ENCODE peak calls at places on chromosomes 16 and 17, in eight cellular contexts. One of them, this sample, is unnamed.

GRCh38 chr17:55172612-55173011 is 92.1 kb upstream of the HLF start:
- DNase-seq in stimulated activated CD4-positive, alpha-beta T cell treated with anti-CD3 and anti-CD28 coated beads, TNF-alpha, amount 100 ng/mL, for 24 hours: no peak
- DNase-seq in stimulated activated CD8-positive, alpha-beta memory T cell treated with anti-CD3 and anti-CD28 coated beads, Interleukin-7, amount 100 ng/mL, for 4 hours: no peak
- DNase-seq in fibroblast of pulmonary artery: no peak
- DNase-seq in HS-5: no peak
- DNase-seq in colonic mucosa: no peak
- DNase-seq in anterior cingulate cortex: no peak
- DNase-seq in activated T-cell treated with anti-CD3 and anti-CD28 coated beads, Interleukin-2, amount 50 U/mL, for 72 hours: no peak
- DNase-seq in this sample: no peak

GRCh38 chr17:34570491-34570890 is 8.9 kb upstream of the TMEM132E start:
- DNase-seq in stimulated activated CD4-positive, alpha-beta T cell treated with anti-CD3 and anti-CD28 coated beads, TNF-alpha, amount 100 ng/mL, for 24 hours: no peak
- DNase-seq in stimulated activated CD8-positive, alpha-beta memory T cell treated with anti-CD3 and anti-CD28 coated beads, Interleukin-7, amount 100 ng/mL, for 4 hours: no peak
- DNase-seq in fibroblast of pulmonary artery: no peak
- DNase-seq in HS-5: no peak
- DNase-seq in colonic mucosa: no peak
- DNase-seq in anterior cingulate cortex: no peak
- DNase-seq in activated T-cell treated with anti-CD3 and anti-CD28 coated beads, Interleukin-2, amount 50 U/mL, for 72 hours: no peak
- DNase-seq in this sample: no peak

GRCh38 chr16:2768403-2769089 is 8.5 kb downstream of the ELOB start:
- DNase-seq in stimulated activated CD4-positive, alpha-beta T cell treated with anti-CD3 and anti-CD28 coated beads, TNF-alpha, amount 100 ng/mL, for 24 hours: no peak
- DNase-seq in stimulated activated CD8-positive, alpha-beta memory T cell treated with anti-CD3 and anti-CD28 coated beads, Interleukin-7, amount 100 ng/mL, for 4 hours: no peak
- DNase-seq in fibroblast of pulmonary artery: no peak
- DNase-seq in HS-5: no peak
- DNase-seq in colonic mucosa: no peak
- DNase-seq in anterior cingulate cortex: no peak
- DNase-seq in activated T-cell treated with anti-CD3 and anti-CD28 coated beads, Interleukin-2, amount 50 U/mL, for 72 hours: no peak
- DNase-seq in this sample: no peak

GRCh38 chr17:65173284-65173793 is 36.2 kb downstream of the RGS9 start:
- DNase-seq in stimulated activated CD4-positive, alpha-beta T cell treated with anti-CD3 and anti-CD28 coated beads, TNF-alpha, amount 100 ng/mL, for 24 hours: peak; percentile 17
- DNase-seq in stimulated activated CD8-positive, alpha-beta memory T cell treated with anti-CD3 and anti-CD28 coated beads, Interleukin-7, amount 100 ng/mL, for 4 hours: peak; percentile 42
- DNase-seq in fibroblast of pulmonary artery: peak; percentile 88
- DNase-seq in HS-5: no peak
- DNase-seq in colonic mucosa: peak; percentile 39
- DNase-seq in anterior cingulate cortex: no peak
- DNase-seq in activated T-cell treated with anti-CD3 and anti-CD28 coated beads, Interleukin-2, amount 50 U/mL, for 72 hours: peak; percentile 79
- DNase-seq in this sample: peak; percentile 38

GRCh38 chr16:56936491-56936890 is 4.5 kb downstream of the HERPUD1 start:
- DNase-seq in stimulated activated CD4-positive, alpha-beta T cell treated with anti-CD3 and anti-CD28 coated beads, TNF-alpha, amount 100 ng/mL, for 24 hours: no peak
- DNase-seq in stimulated activated CD8-positive, alpha-beta memory T cell treated with anti-CD3 and anti-CD28 coated beads, Interleukin-7, amount 100 ng/mL, for 4 hours: no peak
- DNase-seq in fibroblast of pulmonary artery: no peak
- DNase-seq in HS-5: no peak
- DNase-seq in colonic mucosa: no peak
- DNase-seq in anterior cingulate cortex: no peak
- DNase-seq in activated T-cell treated with anti-CD3 and anti-CD28 coated beads, Interleukin-2, amount 50 U/mL, for 72 hours: no peak
- DNase-seq in this sample: no peak

GRCh38 chr16:87160752-87161337 is 156.3 kb downstream of the C16orf95 start:
- DNase-seq in stimulated activated CD4-positive, alpha-beta T cell treated with anti-CD3 and anti-CD28 coated beads, TNF-alpha, amount 100 ng/mL, for 24 hours: no peak
- DNase-seq in stimulated activated CD8-positive, alpha-beta memory T cell treated with anti-CD3 and anti-CD28 coated beads, Interleukin-7, amount 100 ng/mL, for 4 hours: no peak
- DNase-seq in fibroblast of pulmonary artery: no peak
- DNase-seq in HS-5: no peak
- DNase-seq in colonic mucosa: no peak
- DNase-seq in anterior cingulate cortex: no peak
- DNase-seq in activated T-cell treated with anti-CD3 and anti-CD28 coated beads, Interleukin-2, amount 50 U/mL, for 72 hours: peak; percentile 2
- DNase-seq in this sample: no peak

GRCh38 chr17:79087428-79088143 is 13.0 kb downstream of the ENGASE start:
- DNase-seq in stimulated activated CD4-positive, alpha-beta T cell treated with anti-CD3 and anti-CD28 coated beads, TNF-alpha, amount 100 ng/mL, for 24 hours: peak; percentile 54
- DNase-seq in stimulated activated CD8-positive, alpha-beta memory T cell treated with anti-CD3 and anti-CD28 coated beads, Interleukin-7, amount 100 ng/mL, for 4 hours: peak; percentile 27
- DNase-seq in fibroblast of pulmonary artery: peak; percentile 60
- DNase-seq in HS-5: peak; percentile 3
- DNase-seq in colonic mucosa: peak; percentile 78
- DNase-seq in anterior cingulate cortex: peak; percentile 61
- DNase-seq in activated T-cell treated with anti-CD3 and anti-CD28 coated beads, Interleukin-2, amount 50 U/mL, for 72 hours: peak; percentile 71
- DNase-seq in this sample: peak; percentile 28

GRCh38 chr17:4604111-4604644 is 19.8 kb downstream of the SMTNL2 start:
- DNase-seq in stimulated activated CD4-positive, alpha-beta T cell treated with anti-CD3 and anti-CD28 coated beads, TNF-alpha, amount 100 ng/mL, for 24 hours: no peak
- DNase-seq in stimulated activated CD8-positive, alpha-beta memory T cell treated with anti-CD3 and anti-CD28 coated beads, Interleukin-7, amount 100 ng/mL, for 4 hours: no peak
- DNase-seq in fibroblast of pulmonary artery: peak; percentile 55
- DNase-seq in HS-5: no peak
- DNase-seq in colonic mucosa: no peak
- DNase-seq in anterior cingulate cortex: no peak
- DNase-seq in activated T-cell treated with anti-CD3 and anti-CD28 coated beads, Interleukin-2, amount 50 U/mL, for 72 hours: no peak
- DNase-seq in this sample: peak; percentile 61

GRCh38 chr17:19991252-19991885 is 13.7 kb upstream of the AKAP10 start:
- DNase-seq in stimulated activated CD4-positive, alpha-beta T cell treated with anti-CD3 and anti-CD28 coated beads, TNF-alpha, amount 100 ng/mL, for 24 hours: no peak
- DNase-seq in stimulated activated CD8-positive, alpha-beta memory T cell treated with anti-CD3 and anti-CD28 coated beads, Interleukin-7, amount 100 ng/mL, for 4 hours: no peak
- DNase-seq in fibroblast of pulmonary artery: no peak
- DNase-seq in HS-5: no peak
- DNase-seq in colonic mucosa: no peak
- DNase-seq in anterior cingulate cortex: no peak
- DNase-seq in activated T-cell treated with anti-CD3 and anti-CD28 coated beads, Interleukin-2, amount 50 U/mL, for 72 hours: no peak
- DNase-seq in this sample: no peak

GRCh38 chr16:67783353-67783725 is 23.0 kb downstream of the RANBP10 start:
- DNase-seq in stimulated activated CD4-positive, alpha-beta T cell treated with anti-CD3 and anti-CD28 coated beads, TNF-alpha, amount 100 ng/mL, for 24 hours: no peak
- DNase-seq in stimulated activated CD8-positive, alpha-beta memory T cell treated with anti-CD3 and anti-CD28 coated beads, Interleukin-7, amount 100 ng/mL, for 4 hours: no peak
- DNase-seq in fibroblast of pulmonary artery: no peak
- DNase-seq in HS-5: no peak
- DNase-seq in colonic mucosa: no peak
- DNase-seq in anterior cingulate cortex: no peak
- DNase-seq in activated T-cell treated with anti-CD3 and anti-CD28 coated beads, Interleukin-2, amount 50 U/mL, for 72 hours: no peak
- DNase-seq in this sample: no peak

GRCh38 chr17:77892469-77893143 is 65.9 kb upstream of the TNRC6C start:
- DNase-seq in stimulated activated CD4-positive, alpha-beta T cell treated with anti-CD3 and anti-CD28 coated beads, TNF-alpha, amount 100 ng/mL, for 24 hours: no peak
- DNase-seq in stimulated activated CD8-positive, alpha-beta memory T cell treated with anti-CD3 and anti-CD28 coated beads, Interleukin-7, amount 100 ng/mL, for 4 hours: no peak
- DNase-seq in fibroblast of pulmonary artery: no peak
- DNase-seq in HS-5: no peak
- DNase-seq in colonic mucosa: no peak
- DNase-seq in anterior cingulate cortex: no peak
- DNase-seq in activated T-cell treated with anti-CD3 and anti-CD28 coated beads, Interleukin-2, amount 50 U/mL, for 72 hours: no peak
- DNase-seq in this sample: no peak

GRCh38 chr17:2170023-2170422 is 115.1 kb downstream of the HIC1 start:
- DNase-seq in stimulated activated CD4-positive, alpha-beta T cell treated with anti-CD3 and anti-CD28 coated beads, TNF-alpha, amount 100 ng/mL, for 24 hours: no peak
- DNase-seq in stimulated activated CD8-positive, alpha-beta memory T cell treated with anti-CD3 and anti-CD28 coated beads, Interleukin-7, amount 100 ng/mL, for 4 hours: no peak
- DNase-seq in fibroblast of pulmonary artery: no peak
- DNase-seq in HS-5: no peak
- DNase-seq in colonic mucosa: no peak
- DNase-seq in anterior cingulate cortex: no peak
- DNase-seq in activated T-cell treated with anti-CD3 and anti-CD28 coated beads, Interleukin-2, amount 50 U/mL, for 72 hours: peak; percentile 42
- DNase-seq in this sample: no peak

GRCh38 chr17:14738652-14738988 is 437.7 kb downstream of the HS3ST3B1 start:
- DNase-seq in stimulated activated CD4-positive, alpha-beta T cell treated with anti-CD3 and anti-CD28 coated beads, TNF-alpha, amount 100 ng/mL, for 24 hours: no peak
- DNase-seq in stimulated activated CD8-positive, alpha-beta memory T cell treated with anti-CD3 and anti-CD28 coated beads, Interleukin-7, amount 100 ng/mL, for 4 hours: no peak
- DNase-seq in fibroblast of pulmonary artery: no peak
- DNase-seq in HS-5: no peak
- DNase-seq in colonic mucosa: no peak
- DNase-seq in anterior cingulate cortex: no peak
- DNase-seq in activated T-cell treated with anti-CD3 and anti-CD28 coated beads, Interleukin-2, amount 50 U/mL, for 72 hours: no peak
- DNase-seq in this sample: no peak

GRCh38 chr17:68567035-68567434 is 34.1 kb downstream of the FAM20A start:
- DNase-seq in stimulated activated CD4-positive, alpha-beta T cell treated with anti-CD3 and anti-CD28 coated beads, TNF-alpha, amount 100 ng/mL, for 24 hours: no peak
- DNase-seq in stimulated activated CD8-positive, alpha-beta memory T cell treated with anti-CD3 and anti-CD28 coated beads, Interleukin-7, amount 100 ng/mL, for 4 hours: no peak
- DNase-seq in fibroblast of pulmonary artery: no peak
- DNase-seq in HS-5: no peak
- DNase-seq in colonic mucosa: no peak
- DNase-seq in anterior cingulate cortex: no peak
- DNase-seq in activated T-cell treated with anti-CD3 and anti-CD28 coated beads, Interleukin-2, amount 50 U/mL, for 72 hours: no peak
- DNase-seq in this sample: no peak

GRCh38 chr17:28204751-28205150 is 114.2 kb upstream of the TMEM97 start:
- DNase-seq in stimulated activated CD4-positive, alpha-beta T cell treated with anti-CD3 and anti-CD28 coated beads, TNF-alpha, amount 100 ng/mL, for 24 hours: no peak
- DNase-seq in stimulated activated CD8-positive, alpha-beta memory T cell treated with anti-CD3 and anti-CD28 coated beads, Interleukin-7, amount 100 ng/mL, for 4 hours: no peak
- DNase-seq in fibroblast of pulmonary artery: peak; percentile 17
- DNase-seq in HS-5: peak; percentile 19
- DNase-seq in colonic mucosa: no peak
- DNase-seq in anterior cingulate cortex: no peak
- DNase-seq in activated T-cell treated with anti-CD3 and anti-CD28 coated beads, Interleukin-2, amount 50 U/mL, for 72 hours: no peak
- DNase-seq in this sample: no peak

GRCh38 chr17:74928786-74929185 is 4.7 kb downstream of the OTOP2 start:
- DNase-seq in stimulated activated CD4-positive, alpha-beta T cell treated with anti-CD3 and anti-CD28 coated beads, TNF-alpha, amount 100 ng/mL, for 24 hours: no peak
- DNase-seq in stimulated activated CD8-positive, alpha-beta memory T cell treated with anti-CD3 and anti-CD28 coated beads, Interleukin-7, amount 100 ng/mL, for 4 hours: no peak
- DNase-seq in fibroblast of pulmonary artery: no peak
- DNase-seq in HS-5: no peak
- DNase-seq in colonic mucosa: no peak
- DNase-seq in anterior cingulate cortex: no peak
- DNase-seq in activated T-cell treated with anti-CD3 and anti-CD28 coated beads, Interleukin-2, amount 50 U/mL, for 72 hours: no peak
- DNase-seq in this sample: no peak

GRCh38 chr16:83705856-83706255 is 101.9 kb upstream of the HSBP1 start:
- DNase-seq in stimulated activated CD4-positive, alpha-beta T cell treated with anti-CD3 and anti-CD28 coated beads, TNF-alpha, amount 100 ng/mL, for 24 hours: no peak
- DNase-seq in stimulated activated CD8-positive, alpha-beta memory T cell treated with anti-CD3 and anti-CD28 coated beads, Interleukin-7, amount 100 ng/mL, for 4 hours: no peak
- DNase-seq in fibroblast of pulmonary artery: no peak
- DNase-seq in HS-5: no peak
- DNase-seq in colonic mucosa: no peak
- DNase-seq in anterior cingulate cortex: no peak
- DNase-seq in activated T-cell treated with anti-CD3 and anti-CD28 coated beads, Interleukin-2, amount 50 U/mL, for 72 hours: no peak
- DNase-seq in this sample: no peak

GRCh38 chr17:17738901-17739300 is 57.6 kb downstream of the RAI1 start:
- DNase-seq in stimulated activated CD4-positive, alpha-beta T cell treated with anti-CD3 and anti-CD28 coated beads, TNF-alpha, amount 100 ng/mL, for 24 hours: no peak
- DNase-seq in stimulated activated CD8-positive, alpha-beta memory T cell treated with anti-CD3 and anti-CD28 coated beads, Interleukin-7, amount 100 ng/mL, for 4 hours: no peak
- DNase-seq in fibroblast of pulmonary artery: peak; percentile 24
- DNase-seq in HS-5: no peak
- DNase-seq in colonic mucosa: peak; percentile 65
- DNase-seq in anterior cingulate cortex: peak; percentile 43
- DNase-seq in activated T-cell treated with anti-CD3 and anti-CD28 coated beads, Interleukin-2, amount 50 U/mL, for 72 hours: no peak
- DNase-seq in this sample: no peak

GRCh38 chr16:48271728-48272127 is 24.4 kb upstream of the ABCC11 start:
- DNase-seq in stimulated activated CD4-positive, alpha-beta T cell treated with anti-CD3 and anti-CD28 coated beads, TNF-alpha, amount 100 ng/mL, for 24 hours: no peak
- DNase-seq in stimulated activated CD8-positive, alpha-beta memory T cell treated with anti-CD3 and anti-CD28 coated beads, Interleukin-7, amount 100 ng/mL, for 4 hours: no peak
- DNase-seq in fibroblast of pulmonary artery: peak; percentile 33
- DNase-seq in HS-5: no peak
- DNase-seq in colonic mucosa: no peak
- DNase-seq in anterior cingulate cortex: no peak
- DNase-seq in activated T-cell treated with anti-CD3 and anti-CD28 coated beads, Interleukin-2, amount 50 U/mL, for 72 hours: no peak
- DNase-seq in this sample: no peak

GRCh38 chr16:15946257-15947044 is 3.0 kb upstream of the ABCC1 start:
- DNase-seq in stimulated activated CD4-positive, alpha-beta T cell treated with anti-CD3 and anti-CD28 coated beads, TNF-alpha, amount 100 ng/mL, for 24 hours: no peak
- DNase-seq in stimulated activated CD8-positive, alpha-beta memory T cell treated with anti-CD3 and anti-CD28 coated beads, Interleukin-7, amount 100 ng/mL, for 4 hours: no peak
- DNase-seq in fibroblast of pulmonary artery: peak; percentile 82
- DNase-seq in HS-5: peak; percentile 60
- DNase-seq in colonic mucosa: no peak
- DNase-seq in anterior cingulate cortex: no peak
- DNase-seq in activated T-cell treated with anti-CD3 and anti-CD28 coated beads, Interleukin-2, amount 50 U/mL, for 72 hours: no peak
- DNase-seq in this sample: no peak

This sample was measured in NCI-H1105.